ENCODE peak calls at places on chromosomes 11 and 22, in six cellular contexts. Q is iPS DF 6.9; F is naive thymus-derived CD4-positive, alpha-beta T cell; M is colonic mucosa; V is pancreas; C is gastrocnemius medialis. L is an unnamed sample.
A peak's percentile ranks its signal among the peaks of the same experiment; 100 is the strongest.

GRCh38 chr22:39205344-39206021 is 39.3 kb downstream of the PDGFB start:
- DNase-seq in C (no peak), V (no peak), Q (no peak), F (no peak), M (no peak), L (no peak)

GRCh38 chr11:129862123-129862522 is 33.3 kb downstream of the NFRKB start:
- DNase-seq in Q (no peak), M (no peak), V (no peak), F (no peak), C (no peak), L (no peak)

GRCh38 chr11:125987066-125987641 is 41.3 kb downstream of the VSIG10L2 start:
- DNase-seq in M (no peak), F (no peak), Q (no peak), C (no peak), V (no peak), L (no peak)

GRCh38 chr11:59759900-59760299 is 4.7 kb downstream of the STX3 start:
- DNase-seq in V (no peak), Q (no peak), C (no peak), F (no peak), M (no peak), L (no peak)

GRCh38 chr11:123357990-123358827 is 71.9 kb upstream of the GRAMD1B start:
- DNase-seq in V (no peak), C (peak; percentile 19), M (no peak), F (no peak), Q (no peak), L (peak; percentile 44)

GRCh38 chr11:121041072-121041471 is 17.2 kb downstream of the TBCEL start:
- DNase-seq in V (no peak), M (no peak), C (no peak), Q (no peak), F (no peak), L (no peak)

GRCh38 chr22:36086170-36086490 is 57.5 kb upstream of the RBFOX2 start:
- DNase-seq in M (peak; percentile 23), V (no peak), Q (no peak), C (no peak), F (no peak), L (no peak)

GRCh38 chr11:20397281-20397680 is 9.8 kb downstream of the PRMT3 start:
- DNase-seq in M (no peak), F (peak; percentile 30), Q (no peak), V (no peak), C (no peak), L (no peak)

GRCh38 chr11:107565219-107565937 is at the start of gene ALKBH8:
- DNase-seq in C (peak; percentile 68), Q (no peak), M (peak; percentile 83), V (peak; percentile 76), F (peak; percentile 75), L (peak; percentile 86)

GRCh38 chr11:104665631-104666030 is 232.6 kb downstream of the CASP12 start:
- DNase-seq in Q (no peak), F (no peak), M (no peak), C (no peak), V (no peak), L (no peak)

GRCh38 chr11:119091083-119091650 is 6.5 kb downstream of the HMBS start:
- DNase-seq in M (no peak), V (no peak), C (no peak), F (no peak), Q (no peak), L (no peak)

GRCh38 chr11:129992161-129992944 is 10.3 kb downstream of the PRDM10 start:
- DNase-seq in Q (peak; percentile 50), C (peak; percentile 37), V (peak; percentile 75), F (peak; percentile 33), M (peak; percentile 64), L (no peak)

GRCh38 chr11:57124912-57125311 is 56.8 kb upstream of the LRRC55 start:
- DNase-seq in M (no peak), Q (no peak), C (no peak), F (no peak), V (no peak), L (no peak)

GRCh38 chr11:64100782-64101358 is 65.0 kb downstream of the MACROD1 start:
- DNase-seq in M (no peak), Q (no peak), V (no peak), F (no peak), C (no peak), L (no peak)
- H3K4me1 ChIP-seq in M (no peaks in the 10 kb centered on the region), Q (no peaks in the 10 kb centered on the region), V (no peaks in the 10 kb centered on the region), F (no peaks in the 10 kb centered on the region), C (peaks cover 40% of the 10 kb centered on the region), L (no peaks in the 10 kb centered on the region)

DNA sequence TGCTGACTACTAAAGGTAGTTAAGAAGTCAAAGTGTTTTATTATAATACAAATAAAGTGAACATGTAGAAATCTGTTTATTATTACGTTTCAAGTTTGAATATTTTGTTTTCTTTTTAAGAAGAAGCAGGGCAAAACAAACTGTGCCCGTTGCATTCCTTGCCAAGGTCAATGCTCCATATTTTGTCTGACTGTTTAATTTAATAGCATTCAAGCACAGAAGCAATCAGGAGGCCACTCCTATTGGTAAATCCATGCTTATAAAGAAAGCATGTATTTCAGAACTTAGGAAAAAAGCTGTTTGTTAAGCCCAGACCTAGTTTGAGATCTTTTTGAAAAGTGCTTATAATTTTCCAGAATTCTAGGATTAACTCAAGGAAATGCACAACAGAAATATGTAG is 51.6 kb downstream of the ARHGAP42 start:
- DNase-seq in M (no peak), C (no peak), F (no peak), Q (no peak), V (no peak), L (no peak)
- H3K27me3 ChIP-seq in M (no peaks in the 10 kb centered on the region), C (no peaks in the 10 kb centered on the region), F (no peaks in the 10 kb centered on the region), Q (no peaks in the 10 kb centered on the region), V (no peaks in the 10 kb centered on the region), L (no peaks in the 10 kb centered on the region)

GRCh38 chr22:49636214-49636613 is 191.5 kb downstream of the BRD1 start:
- DNase-seq in F (no peak), C (no peak), M (no peak), Q (no peak), V (no peak), L (peak; percentile 25)
- H3K9me3 ChIP-seq in F (no peaks in the 10 kb centered on the region), C (no peaks in the 10 kb centered on the region), M (no peaks in the 10 kb centered on the region), Q (peaks cover 35% of the 10 kb centered on the region), V (no peaks in the 10 kb centered on the region), L (no peaks in the 10 kb centered on the region)

GRCh38 chr11:117816151-117816741 is 8.3 kb downstream of the FXYD2 start:
- DNase-seq in V (no peak), F (no peak), M (no peak), Q (no peak), C (no peak), L (peak; percentile 81)
- H3K4me1 ChIP-seq in V (peaks cover 35% of the 10 kb centered on the region), F (peaks cover 43% of the 10 kb centered on the region), M (peaks cover 18% of the 10 kb centered on the region), Q (peaks cover 7% of the 10 kb centered on the region), C (no peaks in the 10 kb centered on the region), L (peaks cover 4% of the 10 kb centered on the region)

GRCh38 chr11:66494935-66495334 is 14.7 kb downstream of the DPP3 start:
- DNase-seq in M (no peak), C (no peak), F (no peak), V (no peak), Q (no peak), L (no peak)

GRCh38 chr11:66497206-66497605 is 13.2 kb upstream of the BBS1 start:
- DNase-seq in V (no peak), C (no peak), Q (no peak), M (no peak), F (no peak), L (no peak)

GRCh38 chr11:66495401-66495844 is 15.0 kb upstream of the BBS1 start:
- DNase-seq in C (no peak), F (no peak), M (no peak), Q (no peak), V (no peak), L (no peak)

GRCh38 chr11:66494458-66494857 is 14.2 kb downstream of the DPP3 start:
- DNase-seq in F (no peak), M (no peak), C (no peak), V (no peak), Q (no peak), L (no peak)

GRCh38 chr11:66498508-66498907 is 11.9 kb upstream of the BBS1 start:
- DNase-seq in M (peak; percentile 39), F (no peak), C (no peak), Q (no peak), V (no peak), L (no peak)
- H3K27me3 ChIP-seq in M (no peaks in the 10 kb centered on the region), F (no peaks in the 10 kb centered on the region), C (no peaks in the 10 kb centered on the region), Q (no peaks in the 10 kb centered on the region), V (no peaks in the 10 kb centered on the region), L (no peaks in the 10 kb centered on the region)

GRCh38 chr22:48641906-48642475 is 1185.7 kb downstream of the BRD1 start:
- DNase-seq in F (no peak), M (no peak), C (no peak), Q (no peak), V (no peak), L (no peak)
- H3K9me3 ChIP-seq in F (no peaks in the 10 kb centered on the region), M (no peaks in the 10 kb centered on the region), C (no peaks in the 10 kb centered on the region), Q (peaks cover 37% of the 10 kb centered on the region), V (no peaks in the 10 kb centered on the region), L (no peaks in the 10 kb centered on the region)

GRCh38 chr22:49949914-49950292 is 10.7 kb upstream of the PIM3 start:
- DNase-seq in F (no peak), M (no peak), Q (no peak), V (no peak), C (no peak), L (no peak)
- H3K4me1 ChIP-seq in F (peaks cover 18% of the 10 kb centered on the region), M (peaks cover 24% of the 10 kb centered on the region), Q (peaks cover 16% of the 10 kb centered on the region), V (peaks cover 65% of the 10 kb centered on the region), C (peaks cover 23% of the 10 kb centered on the region), L (peaks cover 11% of the 10 kb centered on the region)